ENCODE peak calls at places on chromosomes 4 and X, in six cellular contexts. W is stimulated activated CD4-positive, alpha-beta T cell treated with anti-CD3 and anti-CD28 coated beads, Interleukin-12 subunit alpha, Interleukin-12 subunit beta, amount 100 ng/mL, for 48 hours; K is pancreas; M is kidney epithelial cell; C is HEK293T; D is HFF-Myc. G is an unnamed sample.

GRCh38 chr4:27789768-27790167 is 929.1 kb downstream of the STIM2 start:
- DNase-seq in M (no peak), D (no peak), K (no peak), W (no peak), C (no peak), G (no peak)

GRCh38 chr4:136637071-136637777 is 895.1 kb downstream of the PCDH18 start:
- DNase-seq in C (peak), M (no peak), K (no peak), D (no peak), W (no peak), G (no peak)

GRCh38 chr4:143358923-143359694 is 22.4 kb downstream of the GAB1 start:
- DNase-seq in M (peak), W (peak), C (no peak), K (peak), D (peak), G (no peak)

GRCh38 chrX:31420302-31420701 is 348.5 kb upstream of the FTHL17 start:
- DNase-seq in C (no peak), M (no peak), W (no peak), D (no peak), K (no peak), G (no peak)

GRCh38 chr4:116585240-116585639 is 500.1 kb downstream of the TRAM1L1 start:
- DNase-seq in C (no peak), D (no peak), W (no peak), K (no peak), M (no peak), G (no peak)

GRCh38 chr4:89284828-89285227 is 22.8 kb downstream of the GPRIN3 start:
- DNase-seq in M (no peak), W (no peak), K (no peak), C (no peak), D (no peak), G (no peak)

GRCh38 chrX:117996918-117997480 is 119.6 kb downstream of the KLHL13 start:
- DNase-seq in W (no peak), D (no peak), C (no peak), M (no peak), K (no peak), G (no peak)

GRCh38 chr4:100461796-100462195 is 56.0 kb downstream of the EMCN start:
- DNase-seq in M (no peak), C (no peak), K (no peak), D (no peak), W (no peak), G (no peak)

GRCh38 chr4:92254767-92255442 is 48.9 kb upstream of the GRID2 start:
- DNase-seq in D (no peak), M (no peak), C (no peak), K (no peak), W (no peak), G (no peak)

GRCh38 chrX:129737921-129738320 is 858 bp upstream of the XPNPEP2 start:
- DNase-seq in W (no peak), K (no peak), M (peak), D (no peak), C (no peak), G (no peak)

GRCh38 chr4:4260185-4260751 is 12.2 kb upstream of the TMEM128 start:
- DNase-seq in W (no peak), C (peak), D (peak), M (no peak), K (no peak), G (no peak)

GRCh38 chr4:183721207-183722081 is 62.4 kb downstream of the TRAPPC11 start:
- DNase-seq in D (peak), K (peak), W (peak), M (no peak), C (no peak), G (peak)

GRCh38 chr4:113561758-113562157 is 199.8 kb downstream of the CAMK2D start:
- DNase-seq in C (no peak), M (no peak), W (no peak), K (no peak), D (no peak), G (no peak)

GRCh38 chr4:22720091-22720490 is 27.4 kb downstream of the GBA3 start:
- DNase-seq in W (no peak), M (no peak), D (peak), K (no peak), C (no peak), G (no peak)

GRCh38 chr4:7328913-7329638 is 105.7 kb downstream of the PSAPL1 start:
- DNase-seq in W (no peak), K (peak), D (peak), M (no peak), C (no peak), G (no peak)

GRCh38 chr4:118879409-118879808 is 9.2 kb upstream of the SYNPO2 start:
- DNase-seq in W (no peak), K (no peak), C (no peak), D (no peak), M (no peak), G (no peak)

GRCh38 chr4:31068257-31069075 is 348.3 kb downstream of the PCDH7 start:
- DNase-seq in C (no peak), M (no peak), D (no peak), W (no peak), K (no peak), G (no peak)

GRCh38 chr4:15234101-15234500 is 193.7 kb upstream of the C1QTNF7 start:
- DNase-seq in D (peak), K (no peak), C (no peak), M (no peak), W (no peak), G (no peak)

GRCh38 chr4:173135241-173135847 is 33.3 kb upstream of the GALNT7 start:
- DNase-seq in K (no peak), C (no peak), M (peak), W (no peak), D (no peak), G (no peak)

GRCh38 chr4:60042941-60043340 is 1157.2 kb upstream of the ADGRL3 start:
- DNase-seq in D (no peak), C (no peak), M (no peak), K (no peak), W (no peak), G (no peak)

GRCh38 chrX:17376381-17377046 is 1.5 kb downstream of the NHS start:
- DNase-seq in M (no peak), D (no peak), W (no peak), K (no peak), C (peak), G (no peak)

GRCh38 chrX:137353404-137353803 is 212.5 kb upstream of the ZIC3 start:
- DNase-seq in W (no peak), C (no peak), M (no peak), K (no peak), D (no peak), G (no peak)

GRCh38 chrX:17805120-17805519 is 56.0 kb downstream of the RAI2 start:
- DNase-seq in M (no peak), C (peak), W (no peak), K (no peak), D (no peak), G (no peak)

GRCh38 chrX:154840856-154841255 is 6.4 kb upstream of the SMIM9 start:
- DNase-seq in W (no peak), K (no peak), C (peak), D (peak), M (no peak), G (peak)

GRCh38 chrX:154380787-154381186 is 1.7 kb downstream of the EMD start:
- DNase-seq in M (no peak), D (no peak), K (no peak), C (no peak), W (no peak), G (no peak)